ENCODE peak calls at places on chromosomes 16 and 17, in ten cellular contexts. Y is Jurkat, Clone E6-1; A is NB4; L is A549; H is IMR-90; X is HL-60; T is AG04449; P is fibroblast of lung; W is AG10803; F is lower lobe of right lung. Q is an unnamed sample.

GRCh38 chr16:16155234-16155633 is 68.1 kb downstream of the ABCC6 start:
- DNase-seq in Y (no peak), A (no peak), L (no peak), H (no peak), X (no peak), T (no peak), P (no peak), W (no peak), F (no peak), Q (no peak)

GRCh38 chr17:17981330-17981729 is 8.7 kb downstream of the DRC3 start:
- DNase-seq in Y (no peak), A (no peak), L (no peak), H (no peak), X (no peak), T (no peak), P (no peak), W (no peak), F (no peak), Q (no peak)

GRCh38 chr17:75807861-75808260 is 23.3 kb downstream of the UNK start:
- DNase-seq in Y (no peak), A (no peak), L (no peak), H (no peak), X (no peak), T (no peak), P (no peak), W (no peak), F (peak), Q (no peak)

GRCh38 chr17:74739227-74739831 is 2.3 kb downstream of the RAB37 start:
- DNase-seq in Y (peak), A (peak), L (no peak), H (no peak), X (no peak), T (no peak), P (no peak), W (no peak), F (no peak), Q (no peak)

GRCh38 chr17:20211246-20211645 is 202.1 kb downstream of the SPECC1 start:
- DNase-seq in Y (no peak), A (no peak), L (no peak), H (no peak), X (no peak), T (no peak), P (no peak), W (no peak), F (no peak), Q (no peak)

GRCh38 chr17:46989637-46990431 is 10.8 kb upstream of the RPRML start:
- DNase-seq in Y (no peak), A (no peak), L (no peak), H (no peak), X (no peak), T (no peak), P (no peak), W (no peak), F (no peak), Q (no peak)

GRCh38 chr17:57051886-57052342 is 33.1 kb upstream of the AKAP1 start:
- DNase-seq in Y (no peak), A (no peak), L (no peak), H (no peak), X (no peak), T (no peak), P (no peak), W (no peak), F (no peak), Q (no peak)

GRCh38 chr17:28712037-28712704 is 483 bp upstream of the PROCA1 start:
- DNase-seq in Y (no peak), A (peak), L (no peak), H (no peak), X (peak), T (no peak), P (no peak), W (no peak), F (peak), Q (peak)

GRCh38 chr16:7021653-7022275 is 310.9 kb upstream of the RBFOX1 start:
- DNase-seq in Y (no peak), A (no peak), L (no peak), H (no peak), X (no peak), T (no peak), P (no peak), W (no peak), F (no peak), Q (no peak)

GRCh38 chr17:76866774-76867577 is 1.2 kb upstream of the MGAT5B start:
- DNase-seq in Y (no peak), A (no peak), L (no peak), H (peak), X (no peak), T (no peak), P (peak), W (peak), F (no peak), Q (no peak)

GRCh38 chr17:7951143-7951792 is 19.3 kb downstream of the CNTROB start:
- DNase-seq in Y (no peak), A (no peak), L (no peak), H (no peak), X (no peak), T (no peak), P (no peak), W (no peak), F (no peak), Q (no peak)

GRCh38 chr17:1275962-1276736 is 3.3 kb upstream of the TRARG1 start:
- DNase-seq in Y (no peak), A (peak), L (peak), H (peak), X (no peak), T (no peak), P (peak), W (peak), F (peak), Q (peak)

GRCh38 chr17:10105513-10106001 is 92.8 kb downstream of the GAS7 start:
- DNase-seq in Y (no peak), A (no peak), L (no peak), H (peak), X (no peak), T (peak), P (peak), W (peak), F (no peak), Q (no peak)

GRCh38 chr17:57166803-57167202 is 81.8 kb downstream of the AKAP1 start:
- DNase-seq in Y (no peak), A (no peak), L (no peak), H (no peak), X (no peak), T (no peak), P (no peak), W (no peak), F (no peak), Q (no peak)

GRCh38 chr17:79137015-79137770 is 62.6 kb downstream of the ENGASE start:
- DNase-seq in Y (no peak), A (no peak), L (no peak), H (no peak), X (no peak), T (no peak), P (no peak), W (no peak), F (no peak), Q (no peak)

GRCh38 chr17:37642706-37643105 is 540 bp downstream of the DDX52 start:
- DNase-seq in Y (peak), A (peak), L (peak), H (peak), X (no peak), T (no peak), P (peak), W (peak), F (no peak), Q (peak)

GRCh38 chr17:47297661-47298400 is 25.9 kb upstream of the EFCAB13 start:
- DNase-seq in Y (no peak), A (no peak), L (no peak), H (no peak), X (no peak), T (no peak), P (peak), W (no peak), F (no peak), Q (no peak)

GRCh38 chr17:74677558-74678466 is 34.9 kb downstream of the CD300LF start:
- DNase-seq in Y (no peak), A (no peak), L (peak), H (peak), X (no peak), T (no peak), P (peak), W (peak), F (no peak), Q (no peak)

GRCh38 chr17:859461-860195 is 77.5 kb downstream of the MRM3 start:
- DNase-seq in Y (no peak), A (no peak), L (no peak), H (peak), X (no peak), T (no peak), P (peak), W (no peak), F (no peak), Q (no peak)

GRCh38 chr17:77825621-77826020 is 132.9 kb upstream of the TNRC6C start:
- DNase-seq in Y (no peak), A (no peak), L (no peak), H (no peak), X (no peak), T (no peak), P (no peak), W (no peak), F (peak), Q (no peak)

GRCh38 chr16:85449885-85450245 is 163.3 kb upstream of the GSE1 start:
- DNase-seq in Y (no peak), A (no peak), L (no peak), H (no peak), X (no peak), T (no peak), P (no peak), W (no peak), F (no peak), Q (no peak)

GRCh38 chr16:30028438-30029093 is 2.5 kb downstream of the TLCD3B start:
- DNase-seq in Y (no peak), A (peak), L (no peak), H (no peak), X (peak), T (no peak), P (no peak), W (no peak), F (no peak), Q (peak)

GRCh38 chr17:29243792-29244191 is 2.9 kb upstream of the CRYBA1 start:
- DNase-seq in Y (peak), A (peak), L (peak), H (peak), X (no peak), T (no peak), P (peak), W (peak), F (no peak), Q (peak)

GRCh38 chr16:69848635-69849545 is 86.8 kb downstream of the WWP2 start:
- DNase-seq in Y (no peak), A (no peak), L (no peak), H (peak), X (no peak), T (peak), P (peak), W (peak), F (peak), Q (no peak)

GRCh38 chr17:33401253-33401652 is 108.2 kb upstream of the ASIC2 start:
- DNase-seq in Y (no peak), A (no peak), L (no peak), H (no peak), X (no peak), T (no peak), P (no peak), W (no peak), F (no peak), Q (no peak)

GRCh38 chr17:43702636-43703035 is 40.9 kb upstream of the MEOX1 start:
- DNase-seq in Y (peak), A (peak), L (peak), H (no peak), X (no peak), T (no peak), P (no peak), W (no peak), F (no peak), Q (peak)

GRCh38 chr16:50448522-50448921 is 79.7 kb upstream of the BRD7 start:
- DNase-seq in Y (no peak), A (peak), L (no peak), H (no peak), X (no peak), T (no peak), P (no peak), W (no peak), F (no peak), Q (no peak)

GRCh38 chr16:74456290-74456625 is 35.0 kb upstream of the CLEC18B start:
- DNase-seq in Y (no peak), A (no peak), L (no peak), H (no peak), X (no peak), T (no peak), P (no peak), W (no peak), F (no peak), Q (no peak)

GRCh38 chr16:3602320-3602653 is 9.1 kb downstream of the SLX4 start:
- DNase-seq in Y (no peak), A (no peak), L (no peak), H (no peak), X (no peak), T (no peak), P (no peak), W (no peak), F (no peak), Q (no peak)

GRCh38 chr17:81831957-81832607 is 1.0 kb downstream of the MCRIP1 start:
- DNase-seq in Y (peak), A (peak), L (no peak), H (peak), X (peak), T (no peak), P (no peak), W (peak), F (peak), Q (peak)

GRCh38 chr17:74757931-74758845 is 9.8 kb downstream of the NHERF1 start:
- DNase-seq in Y (no peak), A (peak), L (no peak), H (no peak), X (no peak), T (no peak), P (peak), W (no peak), F (no peak), Q (no peak)

GRCh38 chr16:56851671-56852400 is 13.2 kb upstream of the SLC12A3 start:
- DNase-seq in Y (peak), A (peak), L (no peak), H (peak), X (no peak), T (no peak), P (peak), W (peak), F (no peak), Q (peak)

GRCh38 chr17:38619451-38619795 is 13.7 kb upstream of the SRCIN1 start:
- DNase-seq in Y (no peak), A (no peak), L (no peak), H (no peak), X (no peak), T (no peak), P (no peak), W (no peak), F (no peak), Q (no peak)

GRCh38 chr17:66748578-66748977 is 86.3 kb upstream of the CACNG5 start:
- DNase-seq in Y (no peak), A (no peak), L (no peak), H (no peak), X (no peak), T (no peak), P (no peak), W (no peak), F (no peak), Q (no peak)

DNA sequence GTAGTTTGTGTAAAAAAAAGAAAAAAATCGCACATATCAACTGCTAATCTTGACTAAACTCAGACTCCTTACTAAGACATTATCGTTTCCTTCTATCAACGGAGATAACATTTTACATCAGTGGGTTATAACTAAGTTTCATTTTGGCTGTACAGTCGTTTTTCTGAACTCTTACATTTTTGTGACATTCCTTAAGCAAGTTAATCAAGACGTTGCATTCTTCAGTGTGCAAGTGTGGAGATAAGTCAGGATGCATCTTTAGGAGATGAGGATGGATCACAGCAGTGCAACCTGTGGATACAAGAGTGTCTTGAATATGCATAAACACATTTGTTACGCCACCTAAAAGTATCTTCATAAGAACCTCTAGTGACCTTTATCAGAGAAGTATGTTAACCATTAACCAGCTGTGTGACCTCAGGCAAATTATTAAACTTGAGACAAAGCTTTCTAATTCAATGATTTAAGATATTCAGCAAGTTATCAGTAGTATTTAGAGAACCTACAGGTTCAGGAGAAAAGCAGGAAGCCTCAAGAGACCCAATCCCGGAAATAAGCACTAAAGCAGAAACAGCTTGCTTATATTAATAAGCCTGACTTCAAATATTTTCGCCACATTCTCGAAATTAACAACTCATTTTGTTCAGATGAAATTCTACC is 9.4 kb downstream of the CMC2 start:
- DNase-seq in Y (no peak), A (no peak), L (peak), H (no peak), X (no peak), T (no peak), P (peak), W (peak), F (no peak), Q (no peak)
- H3K4me3 ChIP-seq in Y (no peak), A (no peak), L (peak), H (no peak), X (no peak), T (no peak), P (no peak), W (peak), F (peak), Q (peak)

GRCh38 chr17:42181851-42182207 is 887 bp upstream of the KCNH4 start:
- DNase-seq in Y (no peak), A (no peak), L (no peak), H (no peak), X (no peak), T (no peak), P (no peak), W (no peak), F (no peak), Q (no peak)
- H3K4me3 ChIP-seq in Y (no peak), A (no peak), L (no peak), H (no peak), X (no peak), T (no peak), P (no peak), W (no peak), F (no peak), Q (no peak)

DNA sequence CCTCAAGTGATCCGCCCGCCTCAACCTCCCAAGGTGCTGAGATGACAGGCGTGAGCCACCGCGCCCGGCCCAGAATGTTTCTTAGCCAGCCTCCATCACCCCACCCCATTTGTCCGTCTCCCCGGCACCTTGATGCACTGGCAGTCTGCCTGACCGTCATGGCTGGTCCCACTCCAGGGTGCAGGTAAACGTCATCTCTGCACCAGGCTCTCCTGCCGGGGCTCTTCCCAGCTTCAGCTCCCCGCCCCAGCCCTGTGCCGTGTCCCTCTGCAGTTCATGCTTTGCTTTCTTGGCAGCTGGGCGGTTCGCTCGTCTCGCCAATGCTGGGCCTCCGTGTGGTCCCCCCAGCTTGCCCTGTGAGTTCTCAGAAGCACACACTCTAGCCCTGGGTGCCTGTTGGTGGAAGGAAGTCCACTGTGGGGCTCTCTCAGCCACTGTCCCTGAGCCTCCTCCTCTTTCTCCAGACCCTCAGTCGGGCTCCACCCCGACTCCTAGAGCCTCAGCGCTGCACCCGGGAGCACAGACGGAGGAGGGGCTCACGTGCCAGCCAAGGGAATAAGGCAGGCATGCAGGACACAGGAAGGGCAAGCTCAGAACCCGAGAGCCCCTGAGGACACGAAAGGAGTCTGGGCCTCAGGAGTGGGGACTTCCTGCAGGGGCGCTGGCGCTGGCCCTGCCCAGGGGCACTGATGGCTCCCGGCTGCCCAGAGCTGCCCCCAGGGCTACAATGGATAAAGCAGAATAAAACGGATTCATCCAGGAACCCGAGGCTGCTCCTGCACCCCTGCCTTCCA is 12.0 kb downstream of the HS3ST6 start:
- DNase-seq in Y (no peak), A (no peak), L (no peak), H (no peak), X (no peak), T (no peak), P (no peak), W (no peak), F (no peak), Q (no peak)
- H3K4me3 ChIP-seq in Y (no peak), A (no peak), L (no peak), H (no peak), X (no peak), T (no peak), P (no peak), W (no peak), F (no peak), Q (no peak)

DNA sequence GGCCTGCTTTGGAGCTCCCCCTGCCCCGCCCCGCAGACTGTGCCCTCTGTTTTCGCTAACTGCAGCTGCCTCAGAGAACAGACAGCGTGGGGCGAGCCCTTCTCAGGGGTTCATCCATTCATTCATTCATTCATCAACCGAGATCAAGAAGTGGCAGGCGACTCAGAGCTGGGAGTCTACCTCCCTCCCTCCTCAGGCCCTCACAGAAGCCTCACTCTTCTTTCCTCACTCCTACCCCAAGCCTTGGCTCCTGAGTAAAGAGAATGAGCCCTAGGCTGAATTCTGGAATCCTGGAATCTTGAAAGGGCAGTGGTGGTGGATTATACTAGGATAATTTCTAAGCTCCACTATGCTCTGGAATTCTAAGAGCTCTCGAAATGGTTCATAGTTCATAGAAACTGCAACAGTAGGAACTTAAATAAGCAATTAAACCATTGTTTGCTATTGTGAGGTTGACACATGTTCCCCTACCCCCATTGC is 2.3 kb upstream of the DLX3 start:
- DNase-seq in Y (no peak), A (no peak), L (no peak), H (no peak), X (no peak), T (no peak), P (no peak), W (no peak), F (no peak), Q (no peak)
- H3K4me3 ChIP-seq in Y (peak), A (no peak), L (peak), H (no peak), X (no peak), T (no peak), P (peak), W (no peak), F (peak), Q (no peak)

DNA sequence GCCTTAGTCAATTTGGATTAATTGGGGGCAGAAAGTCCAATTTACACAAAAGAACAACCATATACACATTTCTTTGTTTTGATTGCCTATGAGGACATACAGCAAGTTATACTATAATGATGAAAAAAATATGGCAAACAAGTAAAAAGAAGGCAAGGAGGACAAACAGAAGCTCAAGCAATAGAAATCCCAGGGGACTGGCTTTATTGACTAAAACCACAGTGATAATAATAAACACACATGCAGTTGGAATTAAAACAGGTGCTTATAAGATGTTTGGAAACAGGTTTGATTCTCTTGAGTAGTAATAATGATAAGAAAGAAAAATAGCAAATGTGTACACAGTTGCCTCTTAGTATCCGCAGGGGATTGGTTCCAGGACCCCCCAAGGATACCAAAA is 176.4 kb downstream of the SHISA9 start:
- DNase-seq in Y (no peak), A (no peak), L (no peak), H (no peak), X (no peak), T (no peak), P (no peak), W (no peak), F (no peak), Q (no peak)
- H3K4me3 ChIP-seq in Y (no peak), A (no peak), L (no peak), H (no peak), X (no peak), T (no peak), P (no peak), W (no peak), F (no peak), Q (no peak)